ENCODE peak calls at places on chromosome 4, in four cellular contexts. One of them, this sample, is unnamed.
A peak's percentile ranks its signal among the peaks of the same experiment; 100 is the strongest.

GRCh38 chr4:151417164-151417571 is 8.2 kb downstream of the FHIP1A start:
- DNase-seq in HL-60: no peak
- DNase-seq in K562: no peak
- DNase-seq in GM12878: no peak
- DNase-seq in this sample: no peak

GRCh38 chr4:73735231-73735630 is 5.1 kb upstream of the CXCL8 start:
- DNase-seq in HL-60: no peak
- DNase-seq in K562: no peak
- DNase-seq in GM12878: peak; percentile 79
- DNase-seq in this sample: no peak

GRCh38 chr4:182922551-182923284 is 5.5 kb upstream of the DCTD start:
- DNase-seq in HL-60: no peak
- DNase-seq in K562: no peak
- DNase-seq in GM12878: no peak
- DNase-seq in this sample: no peak

GRCh38 chr4:85478576-85478975 is 3.6 kb downstream of the ARHGAP24 start:
- DNase-seq in HL-60: no peak
- DNase-seq in K562: no peak
- DNase-seq in GM12878: no peak
- DNase-seq in this sample: no peak

GRCh38 chr4:142242156-142242555 is 603.9 kb downstream of the INPP4B start:
- DNase-seq in HL-60: no peak
- DNase-seq in K562: no peak
- DNase-seq in GM12878: no peak
- DNase-seq in this sample: no peak

GRCh38 chr4:15771419-15772058 is 6.6 kb upstream of the CD38 start:
- DNase-seq in HL-60: no peak
- DNase-seq in K562: no peak
- DNase-seq in GM12878: peak; percentile 65
- DNase-seq in this sample: no peak

GRCh38 chr4:153258750-153259149 is 54.5 kb downstream of the TRIM2 start:
- DNase-seq in HL-60: no peak
- DNase-seq in K562: no peak
- DNase-seq in GM12878: no peak
- DNase-seq in this sample: no peak

GRCh38 chr4:60865238-60865637 is 334.9 kb upstream of the ADGRL3 start:
- DNase-seq in HL-60: no peak
- DNase-seq in K562: no peak
- DNase-seq in GM12878: no peak
- DNase-seq in this sample: no peak

GRCh38 chr4:122293374-122294365 is 85.1 kb upstream of the ADAD1 start:
- DNase-seq in HL-60: no peak
- DNase-seq in K562: no peak
- DNase-seq in GM12878: no peak
- DNase-seq in this sample: no peak

GRCh38 chr4:2570551-2571222 is 34.2 kb downstream of the FAM193A start:
- DNase-seq in HL-60: no peak
- DNase-seq in K562: no peak
- DNase-seq in GM12878: peak; percentile 30
- DNase-seq in this sample: peak; percentile 63

GRCh38 chr4:95556460-95556859 is 7.7 kb upstream of the UNC5C start:
- DNase-seq in HL-60: no peak
- DNase-seq in K562: no peak
- DNase-seq in GM12878: no peak
- DNase-seq in this sample: no peak

GRCh38 chr4:57424231-57424897 is 314.2 kb upstream of the IGFBP7 start:
- DNase-seq in HL-60: no peak
- DNase-seq in K562: no peak
- DNase-seq in GM12878: no peak
- DNase-seq in this sample: no peak

GRCh38 chr4:47049347-47049746 is 18.0 kb downstream of the GABRB1 start:
- DNase-seq in HL-60: no peak
- DNase-seq in K562: no peak
- DNase-seq in GM12878: no peak
- DNase-seq in this sample: no peak

GRCh38 chr4:168877779-168878491 is 132.1 kb downstream of the CBR4 start:
- DNase-seq in HL-60: no peak
- DNase-seq in K562: no peak
- DNase-seq in GM12878: no peak
- DNase-seq in this sample: no peak

GRCh38 chr4:12852338-12853307 is 631.5 kb downstream of the RAB28 start:
- DNase-seq in HL-60: no peak
- DNase-seq in K562: no peak
- DNase-seq in GM12878: no peak
- DNase-seq in this sample: no peak

GRCh38 chr4:3481113-3481531 is 18.0 kb downstream of the DOK7 start:
- DNase-seq in HL-60: no peak
- DNase-seq in K562: no peak
- DNase-seq in GM12878: no peak
- DNase-seq in this sample: no peak

GRCh38 chr4:136150046-136150445 is 1382.2 kb downstream of the PCDH18 start:
- DNase-seq in HL-60: no peak
- DNase-seq in K562: no peak
- DNase-seq in GM12878: no peak
- DNase-seq in this sample: no peak

GRCh38 chr4:86757468-86757867 is 91.7 kb downstream of the SLC10A6 start:
- DNase-seq in HL-60: no peak
- DNase-seq in K562: no peak
- DNase-seq in GM12878: no peak
- DNase-seq in this sample: no peak

GRCh38 chr4:165540206-165540865 is 161.5 kb downstream of the CPE start:
- DNase-seq in HL-60: no peak
- DNase-seq in K562: no peak
- DNase-seq in GM12878: no peak
- DNase-seq in this sample: no peak

GRCh38 chr4:151801547-151802516 is 41.0 kb upstream of the GATB start:
- DNase-seq in HL-60: peak; percentile 33
- DNase-seq in K562: peak; percentile 73
- DNase-seq in GM12878: no peak
- DNase-seq in this sample: peak; percentile 30

GRCh38 chr4:5827108-5828004 is 65.5 kb downstream of the CRMP1 start:
- DNase-seq in HL-60: no peak
- DNase-seq in K562: no peak
- DNase-seq in GM12878: no peak
- DNase-seq in this sample: no peak

GRCh38 chr4:180391613-180392012 is 1851.6 kb upstream of the TENM3 start:
- DNase-seq in HL-60: no peak
- DNase-seq in K562: no peak
- DNase-seq in GM12878: no peak
- DNase-seq in this sample: no peak

GRCh38 chr4:41098649-41099048 is 115.7 kb downstream of the APBB2 start:
- DNase-seq in HL-60: no peak
- DNase-seq in K562: no peak
- DNase-seq in GM12878: no peak
- DNase-seq in this sample: no peak

GRCh38 chr4:1727117-1728031 is 6.1 kb downstream of the TACC3 start:
- DNase-seq in HL-60: peak; percentile 93
- DNase-seq in K562: no peak
- DNase-seq in GM12878: no peak
- DNase-seq in this sample: no peak

GRCh38 chr4:101221294-101221693 is 126.0 kb downstream of the PPP3CA start:
- DNase-seq in HL-60: no peak
- DNase-seq in K562: no peak
- DNase-seq in GM12878: no peak
- DNase-seq in this sample: no peak

GRCh38 chr4:103996059-103996458 is 276.3 kb upstream of the TACR3 start:
- DNase-seq in HL-60: no peak
- DNase-seq in K562: no peak
- DNase-seq in GM12878: no peak
- DNase-seq in this sample: no peak

GRCh38 chr4:176189891-176190795 is 5.2 kb downstream of the SPATA4 start:
- DNase-seq in HL-60: no peak
- DNase-seq in K562: no peak
- DNase-seq in GM12878: no peak
- DNase-seq in this sample: no peak

GRCh38 chr4:184850431-184851199 is 24.8 kb upstream of the ACSL1 start:
- DNase-seq in HL-60: no peak
- DNase-seq in K562: no peak
- DNase-seq in GM12878: no peak
- DNase-seq in this sample: no peak

GRCh38 chr4:184747034-184747830 is 13.3 kb upstream of the CENPU start:
- DNase-seq in HL-60: no peak
- DNase-seq in K562: peak; percentile 35
- DNase-seq in GM12878: no peak
- DNase-seq in this sample: no peak

GRCh38 chr4:55444822-55445221 is 49.1 kb downstream of the TMEM165 start:
- DNase-seq in HL-60: no peak
- DNase-seq in K562: no peak
- DNase-seq in GM12878: no peak
- DNase-seq in this sample: no peak

GRCh38 chr4:71648448-71648847 is 135.4 kb downstream of the GC start:
- DNase-seq in HL-60: no peak
- DNase-seq in K562: no peak
- DNase-seq in GM12878: no peak
- DNase-seq in this sample: no peak

GRCh38 chr4:56241500-56241899 is 145.8 kb downstream of the AASDH start:
- DNase-seq in HL-60: no peak
- DNase-seq in K562: no peak
- DNase-seq in GM12878: no peak
- DNase-seq in this sample: no peak

GRCh38 chr4:153788064-153788418 is 842 bp downstream of the SFRP2 start:
- DNase-seq in HL-60: no peak
- DNase-seq in K562: no peak
- DNase-seq in GM12878: no peak
- DNase-seq in this sample: no peak

GRCh38 chr4:154566639-154567204 is 3.9 kb downstream of the FGB start:
- DNase-seq in HL-60: no peak
- DNase-seq in K562: no peak
- DNase-seq in GM12878: no peak
- DNase-seq in this sample: no peak

GRCh38 chr4:153326513-153326912 is 18.0 kb upstream of the MND1 start:
- DNase-seq in HL-60: no peak
- DNase-seq in K562: no peak
- DNase-seq in GM12878: no peak
- DNase-seq in this sample: no peak

GRCh38 chr4:127889903-127890302 is 9.2 kb downstream of the PLK4 start:
- DNase-seq in HL-60: no peak
- DNase-seq in K562: no peak
- DNase-seq in GM12878: no peak
- DNase-seq in this sample: no peak

GRCh38 chr4:119788334-119789266 is 160.0 kb upstream of the PDE5A start:
- DNase-seq in HL-60: no peak
- DNase-seq in K562: no peak
- DNase-seq in GM12878: no peak
- DNase-seq in this sample: no peak

GRCh38 chr4:19329631-19330030 is 922.1 kb upstream of the SLIT2 start:
- DNase-seq in HL-60: no peak
- DNase-seq in K562: no peak
- DNase-seq in GM12878: no peak
- DNase-seq in this sample: no peak

GRCh38 chr4:67052981-67053380 is 492.3 kb downstream of the CENPC start:
- DNase-seq in HL-60: no peak
- DNase-seq in K562: no peak
- DNase-seq in GM12878: no peak
- DNase-seq in this sample: no peak

GRCh38 chr4:177177446-177178160 is 132.1 kb upstream of the NEIL3 start:
- DNase-seq in HL-60: no peak
- DNase-seq in K562: no peak
- DNase-seq in GM12878: no peak
- DNase-seq in this sample: no peak

GRCh38 chr4:150149381-150149780 is 71.1 kb downstream of the DCLK2 start:
- DNase-seq in HL-60: no peak
- DNase-seq in K562: no peak
- DNase-seq in GM12878: no peak
- DNase-seq in this sample: no peak

GRCh38 chr4:150155391-150155790 is 77.1 kb downstream of the DCLK2 start:
- DNase-seq in HL-60: no peak
- DNase-seq in K562: no peak
- DNase-seq in GM12878: no peak
- DNase-seq in this sample: no peak

GRCh38 chr4:150150545-150151156 is 72.4 kb downstream of the DCLK2 start:
- DNase-seq in HL-60: no peak
- DNase-seq in K562: no peak
- DNase-seq in GM12878: no peak
- DNase-seq in this sample: no peak

GRCh38 chr4:150156543-150156942 is 78.3 kb downstream of the DCLK2 start:
- DNase-seq in HL-60: no peak
- DNase-seq in K562: no peak
- DNase-seq in GM12878: no peak
- DNase-seq in this sample: no peak

GRCh38 chr4:150152764-150153163 is 74.5 kb downstream of the DCLK2 start:
- DNase-seq in HL-60: no peak
- DNase-seq in K562: no peak
- DNase-seq in GM12878: no peak
- DNase-seq in this sample: no peak
- TF ChIP-seq SPI1 in HL-60: no peak
- TF ChIP-seq SPI1 in K562: no peak
- TF ChIP-seq SPI1 in GM12878: no peak
- TF ChIP-seq SPI1 in this sample: no peak

DNA sequence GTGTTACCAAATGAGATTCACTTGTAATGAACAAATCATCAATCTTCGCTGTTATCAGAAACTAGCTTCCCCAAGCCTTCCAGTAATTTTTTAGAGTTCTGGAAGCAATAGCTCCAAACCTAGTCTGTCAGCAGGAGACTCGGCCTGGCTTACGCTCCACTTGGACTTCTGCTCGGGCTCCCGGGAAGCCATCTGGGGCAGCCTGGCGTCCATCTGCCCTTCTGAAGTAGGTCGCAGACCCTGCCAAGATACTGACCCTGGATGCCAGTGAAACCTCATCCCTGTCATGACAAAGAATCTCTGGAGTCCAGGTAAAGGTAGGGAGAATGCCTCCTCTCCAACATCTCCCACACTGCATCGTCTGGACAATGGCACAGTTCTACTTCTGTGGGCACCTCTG is 493.8 kb upstream of the ZFP42 start:
- DNase-seq in HL-60: no peak
- DNase-seq in K562: no peak
- DNase-seq in GM12878: no peak
- DNase-seq in this sample: no peak
- TF ChIP-seq SPI1 in HL-60: no peak
- TF ChIP-seq SPI1 in K562: no peak
- TF ChIP-seq SPI1 in GM12878: no peak
- TF ChIP-seq SPI1 in this sample: no peak

GRCh38 chr4:159047478-159048165 is 55.3 kb upstream of the RAPGEF2 start:
- DNase-seq in HL-60: no peak
- DNase-seq in K562: peak; percentile 15
- DNase-seq in GM12878: no peak
- DNase-seq in this sample: no peak
- TF ChIP-seq SPI1 in HL-60: no peak
- TF ChIP-seq SPI1 in K562: no peak
- TF ChIP-seq SPI1 in GM12878: no peak
- TF ChIP-seq SPI1 in this sample: no peak

DNA sequence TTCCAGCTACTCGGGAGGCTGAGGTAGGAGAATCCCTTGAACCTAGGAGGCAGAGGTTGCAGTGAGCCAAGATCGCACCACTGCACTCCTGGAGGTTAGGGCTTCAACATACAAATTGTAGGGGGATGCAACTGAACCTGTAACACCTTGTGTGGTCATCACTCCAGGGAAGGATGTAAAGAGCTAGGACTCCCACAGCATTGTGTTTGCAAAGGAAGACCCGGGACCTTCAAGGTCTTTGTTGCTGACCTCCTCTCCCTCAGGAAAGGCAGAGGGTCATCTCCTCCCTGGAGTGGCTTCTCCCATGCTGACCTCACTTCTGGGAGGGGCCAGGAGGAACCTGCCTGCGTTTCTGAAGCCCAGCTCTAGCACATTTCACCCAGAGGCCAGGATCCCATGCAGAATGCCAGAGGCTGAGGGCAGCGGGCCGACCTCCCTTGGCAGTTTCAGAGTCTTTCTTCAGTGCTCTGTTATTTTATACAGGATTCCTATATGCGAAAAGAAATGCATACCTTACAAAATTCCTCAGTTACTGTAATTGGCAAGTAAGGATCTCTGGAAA is 80.2 kb downstream of the HTRA3 start:
- DNase-seq in HL-60: no peak
- DNase-seq in K562: no peak
- DNase-seq in GM12878: no peak
- DNase-seq in this sample: no peak
- TF ChIP-seq SPI1 in HL-60: no peak
- TF ChIP-seq SPI1 in K562: no peak
- TF ChIP-seq SPI1 in GM12878: no peak
- TF ChIP-seq SPI1 in this sample: no peak